ENCODE peak calls at places on chromosomes 3 and 15, in four cellular contexts. One of them, this sample, is unnamed.

GRCh38 chr3:69906351-69906966 is 93.1 kb upstream of the SAMMSON start:
- DNase-seq in mesenchymal stem cell: peak; percentile 6
- DNase-seq in A549: no peak
- DNase-seq in CD4-positive, CD25-positive, alpha-beta regulatory T cell: no peak
- DNase-seq in this sample: no peak

GRCh38 chr3:64792458-64792857 is 104.7 kb upstream of the ADAMTS9 start:
- DNase-seq in mesenchymal stem cell: peak; percentile 10
- DNase-seq in A549: no peak
- DNase-seq in CD4-positive, CD25-positive, alpha-beta regulatory T cell: no peak
- DNase-seq in this sample: no peak

GRCh38 chr15:36877796-36878744 is 222.3 kb downstream of the MEIS2 start:
- DNase-seq in A549: no peak
- DNase-seq in CD4-positive, CD25-positive, alpha-beta regulatory T cell: no peak
- DNase-seq in mesenchymal stem cell: peak; percentile 4
- DNase-seq in this sample: no peak

GRCh38 chr3:45223889-45224730 is 2.0 kb downstream of the TMEM158 start:
- DNase-seq in A549: no peak
- DNase-seq in CD4-positive, CD25-positive, alpha-beta regulatory T cell: no peak
- DNase-seq in mesenchymal stem cell: peak; percentile 49
- DNase-seq in this sample: no peak

GRCh38 chr3:20054549-20054987 is 14.3 kb downstream of the KAT2B start:
- DNase-seq in mesenchymal stem cell: peak; percentile 82
- DNase-seq in CD4-positive, CD25-positive, alpha-beta regulatory T cell: peak; percentile 47
- DNase-seq in A549: peak; percentile 92
- DNase-seq in this sample: peak; percentile 80

GRCh38 chr15:74776851-74777768 is 4.8 kb upstream of the CSK start:
- DNase-seq in CD4-positive, CD25-positive, alpha-beta regulatory T cell: peak; percentile 43
- DNase-seq in mesenchymal stem cell: peak; percentile 41
- DNase-seq in A549: no peak
- DNase-seq in this sample: peak; percentile 90

GRCh38 chr3:49674491-49674983 is 386 bp downstream of the APEH start:
- DNase-seq in mesenchymal stem cell: no peak
- DNase-seq in A549: no peak
- DNase-seq in CD4-positive, CD25-positive, alpha-beta regulatory T cell: no peak
- DNase-seq in this sample: no peak

GRCh38 chr3:37806505-37807291 is 55.0 kb upstream of the CTDSPL start:
- DNase-seq in CD4-positive, CD25-positive, alpha-beta regulatory T cell: no peak
- DNase-seq in mesenchymal stem cell: no peak
- DNase-seq in A549: no peak
- DNase-seq in this sample: no peak

GRCh38 chr3:128360243-128360642 is 106.4 kb downstream of the DNAJB8 start:
- DNase-seq in A549: no peak
- DNase-seq in CD4-positive, CD25-positive, alpha-beta regulatory T cell: no peak
- DNase-seq in mesenchymal stem cell: no peak
- DNase-seq in this sample: no peak

GRCh38 chr3:19825175-19825574 is 108.8 kb downstream of the EFHB start:
- DNase-seq in mesenchymal stem cell: no peak
- DNase-seq in CD4-positive, CD25-positive, alpha-beta regulatory T cell: no peak
- DNase-seq in A549: no peak
- DNase-seq in this sample: no peak

GRCh38 chr3:111747490-111747889 is 111.6 kb upstream of the PHLDB2 start:
- DNase-seq in CD4-positive, CD25-positive, alpha-beta regulatory T cell: no peak
- DNase-seq in A549: no peak
- DNase-seq in mesenchymal stem cell: peak; percentile 28
- DNase-seq in this sample: no peak

GRCh38 chr3:43996379-43997301 is 245.0 kb upstream of the TOPAZ1 start:
- DNase-seq in mesenchymal stem cell: peak; percentile 20
- DNase-seq in CD4-positive, CD25-positive, alpha-beta regulatory T cell: no peak
- DNase-seq in A549: peak; percentile 36
- DNase-seq in this sample: peak; percentile 81

GRCh38 chr15:89731275-89731674 is 19.8 kb downstream of the MESP1 start:
- DNase-seq in mesenchymal stem cell: no peak
- DNase-seq in A549: no peak
- DNase-seq in CD4-positive, CD25-positive, alpha-beta regulatory T cell: no peak
- DNase-seq in this sample: no peak

GRCh38 chr3:132535575-132536441 is 61.3 kb upstream of the ACKR4 start:
- DNase-seq in mesenchymal stem cell: peak; percentile 83
- DNase-seq in A549: peak; percentile 15
- DNase-seq in CD4-positive, CD25-positive, alpha-beta regulatory T cell: peak; percentile 28
- DNase-seq in this sample: no peak

GRCh38 chr15:58918239-58918638 is 15.2 kb downstream of the SLTM start:
- DNase-seq in mesenchymal stem cell: no peak
- DNase-seq in CD4-positive, CD25-positive, alpha-beta regulatory T cell: no peak
- DNase-seq in A549: no peak
- DNase-seq in this sample: no peak

GRCh38 chr3:42428830-42429229 is 18.4 kb upstream of the LYZL4 start:
- DNase-seq in A549: no peak
- DNase-seq in mesenchymal stem cell: no peak
- DNase-seq in CD4-positive, CD25-positive, alpha-beta regulatory T cell: no peak
- DNase-seq in this sample: no peak

GRCh38 chr3:159260049-159260662 is 458.3 kb downstream of the MFSD1 start:
- DNase-seq in A549: peak; percentile 19
- DNase-seq in CD4-positive, CD25-positive, alpha-beta regulatory T cell: no peak
- DNase-seq in mesenchymal stem cell: peak; percentile 74
- DNase-seq in this sample: no peak

GRCh38 chr3:37909067-37909911 is 47.6 kb downstream of the CTDSPL start:
- DNase-seq in mesenchymal stem cell: no peak
- DNase-seq in CD4-positive, CD25-positive, alpha-beta regulatory T cell: no peak
- DNase-seq in A549: no peak
- DNase-seq in this sample: no peak

GRCh38 chr15:53625962-53626845 is 133.3 kb downstream of the WDR72 start:
- DNase-seq in mesenchymal stem cell: no peak
- DNase-seq in A549: no peak
- DNase-seq in CD4-positive, CD25-positive, alpha-beta regulatory T cell: no peak
- DNase-seq in this sample: peak; percentile 59

GRCh38 chr15:66701422-66702034 is 508 bp upstream of the SMAD6 start:
- DNase-seq in mesenchymal stem cell: peak; percentile 81
- DNase-seq in A549: peak; percentile 70
- DNase-seq in CD4-positive, CD25-positive, alpha-beta regulatory T cell: no peak
- DNase-seq in this sample: peak; percentile 89

GRCh38 chr3:191430103-191430502 is 30.9 kb upstream of the PYDC2 start:
- DNase-seq in CD4-positive, CD25-positive, alpha-beta regulatory T cell: no peak
- DNase-seq in mesenchymal stem cell: no peak
- DNase-seq in A549: no peak
- DNase-seq in this sample: no peak

GRCh38 chr3:95341314-95341713 is 1278.5 kb downstream of the NSUN3 start:
- DNase-seq in CD4-positive, CD25-positive, alpha-beta regulatory T cell: no peak
- DNase-seq in mesenchymal stem cell: no peak
- DNase-seq in A549: no peak
- DNase-seq in this sample: no peak

GRCh38 chr15:69946870-69947269 is 150.8 kb downstream of the TLE3 start:
- DNase-seq in A549: no peak
- DNase-seq in CD4-positive, CD25-positive, alpha-beta regulatory T cell: no peak
- DNase-seq in mesenchymal stem cell: no peak
- DNase-seq in this sample: no peak

GRCh38 chr3:144590854-144591253 is 619.2 kb downstream of the DIPK2A start:
- DNase-seq in mesenchymal stem cell: peak; percentile 77
- DNase-seq in CD4-positive, CD25-positive, alpha-beta regulatory T cell: no peak
- DNase-seq in A549: peak; percentile 1
- DNase-seq in this sample: no peak

GRCh38 chr15:98799461-98799971 is 151.2 kb downstream of the IGF1R start:
- DNase-seq in CD4-positive, CD25-positive, alpha-beta regulatory T cell: no peak
- DNase-seq in mesenchymal stem cell: peak; percentile 78
- DNase-seq in A549: peak; percentile 57
- DNase-seq in this sample: no peak

GRCh38 chr3:53881691-53882593 is at the start of gene ACTR8:
- DNase-seq in A549: peak; percentile 52
- DNase-seq in mesenchymal stem cell: peak; percentile 90
- DNase-seq in CD4-positive, CD25-positive, alpha-beta regulatory T cell: peak; percentile 82
- DNase-seq in this sample: peak; percentile 96

GRCh38 chr15:43526261-43526930 is 9.0 kb downstream of the MAP1A start:
- DNase-seq in CD4-positive, CD25-positive, alpha-beta regulatory T cell: no peak
- DNase-seq in A549: no peak
- DNase-seq in mesenchymal stem cell: no peak
- DNase-seq in this sample: no peak

GRCh38 chr3:190491533-190492054 is 22.3 kb upstream of the IL1RAP start:
- DNase-seq in CD4-positive, CD25-positive, alpha-beta regulatory T cell: no peak
- DNase-seq in A549: no peak
- DNase-seq in mesenchymal stem cell: peak; percentile 22
- DNase-seq in this sample: no peak

GRCh38 chr3:174488527-174488926 is 370.6 kb upstream of the NAALADL2 start:
- DNase-seq in A549: no peak
- DNase-seq in mesenchymal stem cell: no peak
- DNase-seq in CD4-positive, CD25-positive, alpha-beta regulatory T cell: no peak
- DNase-seq in this sample: no peak

GRCh38 chr15:52164631-52165265 is 26.4 kb downstream of the GNB5 start:
- DNase-seq in mesenchymal stem cell: peak; percentile 39
- DNase-seq in CD4-positive, CD25-positive, alpha-beta regulatory T cell: no peak
- DNase-seq in A549: no peak
- DNase-seq in this sample: no peak

GRCh38 chr3:113847243-113847642 is 8.7 kb downstream of the GRAMD1C start:
- DNase-seq in A549: no peak
- DNase-seq in CD4-positive, CD25-positive, alpha-beta regulatory T cell: no peak
- DNase-seq in mesenchymal stem cell: no peak
- DNase-seq in this sample: no peak

GRCh38 chr15:49706805-49707204 is 86.0 kb downstream of the DTWD1 start:
- DNase-seq in mesenchymal stem cell: no peak
- DNase-seq in CD4-positive, CD25-positive, alpha-beta regulatory T cell: no peak
- DNase-seq in A549: no peak
- DNase-seq in this sample: no peak

GRCh38 chr3:15731024-15731423 is 66.8 kb downstream of the ANKRD28 start:
- DNase-seq in A549: no peak
- DNase-seq in mesenchymal stem cell: no peak
- DNase-seq in CD4-positive, CD25-positive, alpha-beta regulatory T cell: no peak
- DNase-seq in this sample: no peak
- H3K4me1 ChIP-seq in A549: peaks cover 3% of the 10 kb centered on the region
- H3K4me1 ChIP-seq in mesenchymal stem cell: peaks cover 4% of the 10 kb centered on the region
- H3K4me1 ChIP-seq in CD4-positive, CD25-positive, alpha-beta regulatory T cell: no peaks in the 10 kb centered on the region
- H3K4me1 ChIP-seq in this sample: no peaks in the 10 kb centered on the region

GRCh38 chr3:46939578-46940405 is 36.8 kb downstream of the CCDC12 start:
- DNase-seq in mesenchymal stem cell: no peak
- DNase-seq in A549: no peak
- DNase-seq in CD4-positive, CD25-positive, alpha-beta regulatory T cell: no peak
- DNase-seq in this sample: peak; percentile 64

GRCh38 chr3:46942481-46943236 is 33.9 kb downstream of the CCDC12 start:
- DNase-seq in mesenchymal stem cell: no peak
- DNase-seq in A549: no peak
- DNase-seq in CD4-positive, CD25-positive, alpha-beta regulatory T cell: no peak
- DNase-seq in this sample: peak; percentile 54

GRCh38 chr3:46943237-46944187 is 33.0 kb downstream of the CCDC12 start:
- DNase-seq in A549: peak; percentile 51
- DNase-seq in mesenchymal stem cell: no peak
- DNase-seq in CD4-positive, CD25-positive, alpha-beta regulatory T cell: no peak
- DNase-seq in this sample: peak; percentile 47

GRCh38 chr3:46944191-46944590 is 32.4 kb downstream of the CCDC12 start:
- DNase-seq in mesenchymal stem cell: no peak
- DNase-seq in A549: no peak
- DNase-seq in CD4-positive, CD25-positive, alpha-beta regulatory T cell: no peak
- DNase-seq in this sample: peak; percentile 62

GRCh38 chr3:46942079-46942478 is 34.5 kb downstream of the CCDC12 start:
- DNase-seq in A549: no peak
- DNase-seq in mesenchymal stem cell: no peak
- DNase-seq in CD4-positive, CD25-positive, alpha-beta regulatory T cell: no peak
- DNase-seq in this sample: peak; percentile 42
- H3K4me1 ChIP-seq in A549: peaks cover 74% of the 10 kb centered on the region
- H3K4me1 ChIP-seq in mesenchymal stem cell: peaks cover 57% of the 10 kb centered on the region
- H3K4me1 ChIP-seq in CD4-positive, CD25-positive, alpha-beta regulatory T cell: peaks cover 8% of the 10 kb centered on the region
- H3K4me1 ChIP-seq in this sample: peaks cover 89% of the 10 kb centered on the region

DNA sequence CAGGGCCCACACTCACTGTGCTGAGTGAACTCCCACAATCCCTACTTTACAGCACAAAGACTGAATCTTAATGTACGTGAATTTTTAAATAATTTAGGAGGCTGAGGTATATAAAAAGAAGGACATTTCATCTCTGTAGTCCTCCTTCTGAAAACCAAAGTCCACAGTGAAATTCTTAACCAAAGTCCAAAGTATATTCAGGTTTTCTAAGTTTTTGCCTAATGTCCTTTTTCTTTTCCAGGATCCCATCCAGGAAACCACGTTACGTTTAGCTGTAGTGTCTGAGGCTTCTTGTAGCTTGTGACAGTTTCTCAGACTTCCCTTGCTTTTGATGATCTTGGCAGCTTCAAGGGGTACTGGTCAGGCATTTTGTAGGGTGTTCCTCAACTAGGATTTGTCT is 44.5 kb downstream of the SCAP start:
- DNase-seq in CD4-positive, CD25-positive, alpha-beta regulatory T cell: no peak
- DNase-seq in A549: no peak
- DNase-seq in mesenchymal stem cell: no peak
- DNase-seq in this sample: no peak
- H3K4me1 ChIP-seq in CD4-positive, CD25-positive, alpha-beta regulatory T cell: no peaks in the 10 kb centered on the region
- H3K4me1 ChIP-seq in A549: no peaks in the 10 kb centered on the region
- H3K4me1 ChIP-seq in mesenchymal stem cell: peaks cover 2% of the 10 kb centered on the region
- H3K4me1 ChIP-seq in this sample: no peaks in the 10 kb centered on the region

GRCh38 chr3:188282871-188283270 is 128.9 kb downstream of the LPP start:
- DNase-seq in mesenchymal stem cell: peak; percentile 44
- DNase-seq in CD4-positive, CD25-positive, alpha-beta regulatory T cell: no peak
- DNase-seq in A549: no peak
- DNase-seq in this sample: no peak
- H3K4me1 ChIP-seq in mesenchymal stem cell: peaks cover 9% of the 10 kb centered on the region
- H3K4me1 ChIP-seq in CD4-positive, CD25-positive, alpha-beta regulatory T cell: peaks cover 7% of the 10 kb centered on the region
- H3K4me1 ChIP-seq in A549: peaks cover 80% of the 10 kb centered on the region
- H3K4me1 ChIP-seq in this sample: peaks cover 10% of the 10 kb centered on the region

GRCh38 chr15:83697716-83698115 is 43.8 kb downstream of the ADAMTSL3 start:
- DNase-seq in CD4-positive, CD25-positive, alpha-beta regulatory T cell: no peak
- DNase-seq in mesenchymal stem cell: no peak
- DNase-seq in A549: no peak
- DNase-seq in this sample: no peak
- H3K4me1 ChIP-seq in CD4-positive, CD25-positive, alpha-beta regulatory T cell: no peaks in the 10 kb centered on the region
- H3K4me1 ChIP-seq in mesenchymal stem cell: peaks cover 2% of the 10 kb centered on the region
- H3K4me1 ChIP-seq in A549: peaks cover 17% of the 10 kb centered on the region
- H3K4me1 ChIP-seq in this sample: no peaks in the 10 kb centered on the region

GRCh38 chr3:125112981-125113380 is 57.2 kb upstream of the HEG1 start:
- DNase-seq in CD4-positive, CD25-positive, alpha-beta regulatory T cell: no peak
- DNase-seq in A549: no peak
- DNase-seq in mesenchymal stem cell: no peak
- DNase-seq in this sample: no peak

GRCh38 chr3:125117631-125118191 is 61.9 kb upstream of the HEG1 start:
- DNase-seq in mesenchymal stem cell: no peak
- DNase-seq in CD4-positive, CD25-positive, alpha-beta regulatory T cell: no peak
- DNase-seq in A549: no peak
- DNase-seq in this sample: no peak

GRCh38 chr3:125118600-125118999 is 62.8 kb upstream of the HEG1 start:
- DNase-seq in A549: no peak
- DNase-seq in CD4-positive, CD25-positive, alpha-beta regulatory T cell: no peak
- DNase-seq in mesenchymal stem cell: no peak
- DNase-seq in this sample: no peak

GRCh38 chr3:125116311-125117069 is 60.7 kb upstream of the HEG1 start:
- DNase-seq in A549: no peak
- DNase-seq in CD4-positive, CD25-positive, alpha-beta regulatory T cell: no peak
- DNase-seq in mesenchymal stem cell: no peak
- DNase-seq in this sample: no peak

GRCh38 chr3:125115640-125116039 is 59.8 kb upstream of the HEG1 start:
- DNase-seq in CD4-positive, CD25-positive, alpha-beta regulatory T cell: no peak
- DNase-seq in mesenchymal stem cell: no peak
- DNase-seq in A549: no peak
- DNase-seq in this sample: no peak
- H3K4me1 ChIP-seq in CD4-positive, CD25-positive, alpha-beta regulatory T cell: peaks cover 7% of the 10 kb centered on the region
- H3K4me1 ChIP-seq in mesenchymal stem cell: peaks cover 25% of the 10 kb centered on the region
- H3K4me1 ChIP-seq in A549: peaks cover 12% of the 10 kb centered on the region
- H3K4me1 ChIP-seq in this sample: peaks cover 52% of the 10 kb centered on the region

This sample was measured in spleen.